ENCODE peak calls at places on chromosomes 12 and 14, in ten cellular contexts. One of them, this sample, is unnamed.

GRCh38 chr14:44353805-44354204 is 153.3 kb downstream of the FSCB start:
- DNase-seq in stimulated activated CD8-positive, alpha-beta memory T cell treated with anti-CD3 and anti-CD28 coated beads, Interleukin-12 subunit alpha, Interleukin-12 subunit beta, amount 100 ng/mL, for 1 hour: no peak
- DNase-seq in AML-193: no peak
- DNase-seq in T-cell: no peak
- DNase-seq in AG09319: no peak
- DNase-seq in dermis microvascular lymphatic vessel endothelial cell: no peak
- DNase-seq in HuH-7.5: no peak
- DNase-seq in A549: no peak
- DNase-seq in activated CD4-positive, alpha-beta T cell treated with anti-CD3 and anti-CD28 coated beads, Interleukin-2, amount 10 ng/mL, durations not matched to agents 24 days and 14 days: no peak
- DNase-seq in type B pancreatic cell: no peak
- DNase-seq in this sample: no peak

GRCh38 chr12:102344691-102345090 is 135.7 kb downstream of the IGF1 start:
- DNase-seq in stimulated activated CD8-positive, alpha-beta memory T cell treated with anti-CD3 and anti-CD28 coated beads, Interleukin-12 subunit alpha, Interleukin-12 subunit beta, amount 100 ng/mL, for 1 hour: no peak
- DNase-seq in AML-193: no peak
- DNase-seq in T-cell: no peak
- DNase-seq in AG09319: no peak
- DNase-seq in dermis microvascular lymphatic vessel endothelial cell: no peak
- DNase-seq in HuH-7.5: no peak
- DNase-seq in A549: no peak
- DNase-seq in activated CD4-positive, alpha-beta T cell treated with anti-CD3 and anti-CD28 coated beads, Interleukin-2, amount 10 ng/mL, durations not matched to agents 24 days and 14 days: no peak
- DNase-seq in type B pancreatic cell: no peak
- DNase-seq in this sample: no peak

GRCh38 chr12:100473716-100474150 is at the start of gene NR1H4:
- DNase-seq in stimulated activated CD8-positive, alpha-beta memory T cell treated with anti-CD3 and anti-CD28 coated beads, Interleukin-12 subunit alpha, Interleukin-12 subunit beta, amount 100 ng/mL, for 1 hour: no peak
- DNase-seq in AML-193: no peak
- DNase-seq in T-cell: no peak
- DNase-seq in AG09319: peak; percentile 5
- DNase-seq in dermis microvascular lymphatic vessel endothelial cell: no peak
- DNase-seq in HuH-7.5: no peak
- DNase-seq in A549: peak; percentile 29
- DNase-seq in activated CD4-positive, alpha-beta T cell treated with anti-CD3 and anti-CD28 coated beads, Interleukin-2, amount 10 ng/mL, durations not matched to agents 24 days and 14 days: no peak
- DNase-seq in type B pancreatic cell: no peak
- DNase-seq in this sample: no peak

GRCh38 chr12:94148841-94149780 is 734 bp downstream of the PLXNC1 start:
- DNase-seq in stimulated activated CD8-positive, alpha-beta memory T cell treated with anti-CD3 and anti-CD28 coated beads, Interleukin-12 subunit alpha, Interleukin-12 subunit beta, amount 100 ng/mL, for 1 hour: no peak
- DNase-seq in AML-193: no peak
- DNase-seq in T-cell: peak; percentile 26
- DNase-seq in AG09319: no peak
- DNase-seq in dermis microvascular lymphatic vessel endothelial cell: peak; percentile 29
- DNase-seq in HuH-7.5: peak; percentile 91
- DNase-seq in A549: peak; percentile 46
- DNase-seq in activated CD4-positive, alpha-beta T cell treated with anti-CD3 and anti-CD28 coated beads, Interleukin-2, amount 10 ng/mL, durations not matched to agents 24 days and 14 days: peak; percentile 86
- DNase-seq in type B pancreatic cell: peak; percentile 75
- DNase-seq in this sample: no peak

GRCh38 chr12:64142382-64142781 is 79.7 kb downstream of the KICS2 start:
- DNase-seq in stimulated activated CD8-positive, alpha-beta memory T cell treated with anti-CD3 and anti-CD28 coated beads, Interleukin-12 subunit alpha, Interleukin-12 subunit beta, amount 100 ng/mL, for 1 hour: no peak
- DNase-seq in AML-193: no peak
- DNase-seq in T-cell: no peak
- DNase-seq in AG09319: no peak
- DNase-seq in dermis microvascular lymphatic vessel endothelial cell: no peak
- DNase-seq in HuH-7.5: no peak
- DNase-seq in A549: no peak
- DNase-seq in activated CD4-positive, alpha-beta T cell treated with anti-CD3 and anti-CD28 coated beads, Interleukin-2, amount 10 ng/mL, durations not matched to agents 24 days and 14 days: no peak
- DNase-seq in type B pancreatic cell: no peak
- DNase-seq in this sample: no peak

GRCh38 chr14:31950760-31951637 is 126.1 kb upstream of the ARHGAP5 start:
- DNase-seq in stimulated activated CD8-positive, alpha-beta memory T cell treated with anti-CD3 and anti-CD28 coated beads, Interleukin-12 subunit alpha, Interleukin-12 subunit beta, amount 100 ng/mL, for 1 hour: no peak
- DNase-seq in AML-193: no peak
- DNase-seq in T-cell: no peak
- DNase-seq in AG09319: no peak
- DNase-seq in dermis microvascular lymphatic vessel endothelial cell: peak; percentile 34
- DNase-seq in HuH-7.5: no peak
- DNase-seq in A549: peak; percentile 89
- DNase-seq in activated CD4-positive, alpha-beta T cell treated with anti-CD3 and anti-CD28 coated beads, Interleukin-2, amount 10 ng/mL, durations not matched to agents 24 days and 14 days: no peak
- DNase-seq in type B pancreatic cell: no peak
- DNase-seq in this sample: no peak

GRCh38 chr14:54564799-54565235 is 2.1 kb upstream of the SAMD4A start:
- DNase-seq in stimulated activated CD8-positive, alpha-beta memory T cell treated with anti-CD3 and anti-CD28 coated beads, Interleukin-12 subunit alpha, Interleukin-12 subunit beta, amount 100 ng/mL, for 1 hour: no peak
- DNase-seq in AML-193: peak; percentile 7
- DNase-seq in T-cell: no peak
- DNase-seq in AG09319: peak; percentile 59
- DNase-seq in dermis microvascular lymphatic vessel endothelial cell: peak; percentile 65
- DNase-seq in HuH-7.5: peak; percentile 20
- DNase-seq in A549: peak; percentile 66
- DNase-seq in activated CD4-positive, alpha-beta T cell treated with anti-CD3 and anti-CD28 coated beads, Interleukin-2, amount 10 ng/mL, durations not matched to agents 24 days and 14 days: no peak
- DNase-seq in type B pancreatic cell: no peak
- DNase-seq in this sample: no peak

GRCh38 chr12:109871678-109872314 is 8.5 kb downstream of the GLTP start:
- DNase-seq in stimulated activated CD8-positive, alpha-beta memory T cell treated with anti-CD3 and anti-CD28 coated beads, Interleukin-12 subunit alpha, Interleukin-12 subunit beta, amount 100 ng/mL, for 1 hour: no peak
- DNase-seq in AML-193: no peak
- DNase-seq in T-cell: no peak
- DNase-seq in AG09319: no peak
- DNase-seq in dermis microvascular lymphatic vessel endothelial cell: no peak
- DNase-seq in HuH-7.5: no peak
- DNase-seq in A549: no peak
- DNase-seq in activated CD4-positive, alpha-beta T cell treated with anti-CD3 and anti-CD28 coated beads, Interleukin-2, amount 10 ng/mL, durations not matched to agents 24 days and 14 days: no peak
- DNase-seq in type B pancreatic cell: no peak
- DNase-seq in this sample: no peak

GRCh38 chr14:57391609-57392195 is 1.3 kb downstream of the NAA30 start:
- DNase-seq in stimulated activated CD8-positive, alpha-beta memory T cell treated with anti-CD3 and anti-CD28 coated beads, Interleukin-12 subunit alpha, Interleukin-12 subunit beta, amount 100 ng/mL, for 1 hour: no peak
- DNase-seq in AML-193: no peak
- DNase-seq in T-cell: no peak
- DNase-seq in AG09319: no peak
- DNase-seq in dermis microvascular lymphatic vessel endothelial cell: peak; percentile 30
- DNase-seq in HuH-7.5: no peak
- DNase-seq in A549: no peak
- DNase-seq in activated CD4-positive, alpha-beta T cell treated with anti-CD3 and anti-CD28 coated beads, Interleukin-2, amount 10 ng/mL, durations not matched to agents 24 days and 14 days: peak; percentile 59
- DNase-seq in type B pancreatic cell: no peak
- DNase-seq in this sample: no peak

GRCh38 chr12:89709157-89709993 is 737 bp upstream of the ATP2B1 start:
- DNase-seq in stimulated activated CD8-positive, alpha-beta memory T cell treated with anti-CD3 and anti-CD28 coated beads, Interleukin-12 subunit alpha, Interleukin-12 subunit beta, amount 100 ng/mL, for 1 hour: peak; percentile 100
- DNase-seq in AML-193: peak; percentile 94
- DNase-seq in T-cell: peak; percentile 98
- DNase-seq in AG09319: peak; percentile 99
- DNase-seq in dermis microvascular lymphatic vessel endothelial cell: peak; percentile 99
- DNase-seq in HuH-7.5: peak; percentile 93
- DNase-seq in A549: peak; percentile 100
- DNase-seq in activated CD4-positive, alpha-beta T cell treated with anti-CD3 and anti-CD28 coated beads, Interleukin-2, amount 10 ng/mL, durations not matched to agents 24 days and 14 days: peak; percentile 99
- DNase-seq in type B pancreatic cell: peak; percentile 99
- DNase-seq in this sample: peak; percentile 90

GRCh38 chr12:122473543-122474323 is 27.0 kb downstream of the ZCCHC8 start:
- DNase-seq in stimulated activated CD8-positive, alpha-beta memory T cell treated with anti-CD3 and anti-CD28 coated beads, Interleukin-12 subunit alpha, Interleukin-12 subunit beta, amount 100 ng/mL, for 1 hour: no peak
- DNase-seq in AML-193: no peak
- DNase-seq in T-cell: no peak
- DNase-seq in AG09319: no peak
- DNase-seq in dermis microvascular lymphatic vessel endothelial cell: no peak
- DNase-seq in HuH-7.5: no peak
- DNase-seq in A549: no peak
- DNase-seq in activated CD4-positive, alpha-beta T cell treated with anti-CD3 and anti-CD28 coated beads, Interleukin-2, amount 10 ng/mL, durations not matched to agents 24 days and 14 days: peak; percentile 68
- DNase-seq in type B pancreatic cell: peak; percentile 44
- DNase-seq in this sample: no peak

GRCh38 chr12:51000245-51000644 is 25.9 kb downstream of the SLC11A2 start:
- DNase-seq in stimulated activated CD8-positive, alpha-beta memory T cell treated with anti-CD3 and anti-CD28 coated beads, Interleukin-12 subunit alpha, Interleukin-12 subunit beta, amount 100 ng/mL, for 1 hour: no peak
- DNase-seq in AML-193: no peak
- DNase-seq in T-cell: no peak
- DNase-seq in AG09319: no peak
- DNase-seq in dermis microvascular lymphatic vessel endothelial cell: no peak
- DNase-seq in HuH-7.5: no peak
- DNase-seq in A549: peak; percentile 33
- DNase-seq in activated CD4-positive, alpha-beta T cell treated with anti-CD3 and anti-CD28 coated beads, Interleukin-2, amount 10 ng/mL, durations not matched to agents 24 days and 14 days: no peak
- DNase-seq in type B pancreatic cell: no peak
- DNase-seq in this sample: peak; percentile 39

This sample was measured in BJ.